ENCODE peak calls at places on chromosomes 11 and 22, in six cellular contexts. One of them, this sample, is unnamed.

GRCh38 chr11:55966391-55966790 is 3.4 kb downstream of the OR10AG1 start:
- DNase-seq in fibroblast of pulmonary artery: no peak
- DNase-seq in BE2C: no peak
- DNase-seq in AG04449: no peak
- DNase-seq in fibroblast of the aortic adventitia: no peak
- DNase-seq in spleen: no peak
- DNase-seq in this sample: no peak

GRCh38 chr11:65429724-65430405 is 7.3 kb downstream of the NEAT1 start:
- DNase-seq in fibroblast of pulmonary artery: peak; percentile 92
- DNase-seq in BE2C: peak; percentile 63
- DNase-seq in AG04449: no peak
- DNase-seq in fibroblast of the aortic adventitia: peak; percentile 94
- DNase-seq in spleen: peak; percentile 91
- DNase-seq in this sample: peak; percentile 82

GRCh38 chr11:69297225-69297925 is 3.4 kb downstream of the MYEOV start:
- DNase-seq in fibroblast of pulmonary artery: peak; percentile 98
- DNase-seq in BE2C: peak; percentile 92
- DNase-seq in AG04449: peak; percentile 95
- DNase-seq in fibroblast of the aortic adventitia: peak; percentile 97
- DNase-seq in spleen: peak; percentile 95
- DNase-seq in this sample: peak; percentile 99

GRCh38 chr11:70872950-70873735 is 379.2 kb downstream of the SHANK2 start:
- DNase-seq in fibroblast of pulmonary artery: no peak
- DNase-seq in BE2C: no peak
- DNase-seq in AG04449: no peak
- DNase-seq in fibroblast of the aortic adventitia: no peak
- DNase-seq in spleen: no peak
- DNase-seq in this sample: no peak

GRCh38 chr22:49368221-49368975 is 459.3 kb downstream of the BRD1 start:
- DNase-seq in fibroblast of pulmonary artery: no peak
- DNase-seq in BE2C: no peak
- DNase-seq in AG04449: no peak
- DNase-seq in fibroblast of the aortic adventitia: no peak
- DNase-seq in spleen: peak; percentile 54
- DNase-seq in this sample: no peak

GRCh38 chr22:16717699-16718558 is 107.3 kb downstream of the XKR3 start:
- DNase-seq in fibroblast of pulmonary artery: no peak
- DNase-seq in BE2C: no peak
- DNase-seq in AG04449: no peak
- DNase-seq in fibroblast of the aortic adventitia: no peak
- DNase-seq in spleen: peak; percentile 59
- DNase-seq in this sample: no peak

GRCh38 chr11:68120212-68121066 is 749 bp downstream of the CHKA start:
- DNase-seq in fibroblast of pulmonary artery: peak; percentile 52
- DNase-seq in BE2C: peak; percentile 75
- DNase-seq in AG04449: no peak
- DNase-seq in fibroblast of the aortic adventitia: peak; percentile 47
- DNase-seq in spleen: peak; percentile 94
- DNase-seq in this sample: peak; percentile 38

GRCh38 chr22:35708453-35708852 is 9.2 kb upstream of the APOL5 start:
- DNase-seq in fibroblast of pulmonary artery: peak; percentile 26
- DNase-seq in BE2C: no peak
- DNase-seq in AG04449: no peak
- DNase-seq in fibroblast of the aortic adventitia: no peak
- DNase-seq in spleen: no peak
- DNase-seq in this sample: peak; percentile 9

GRCh38 chr11:66728760-66729385 is at the start of gene SPTBN2:
- DNase-seq in fibroblast of pulmonary artery: no peak
- DNase-seq in BE2C: no peak
- DNase-seq in AG04449: no peak
- DNase-seq in fibroblast of the aortic adventitia: no peak
- DNase-seq in spleen: no peak
- DNase-seq in this sample: no peak

GRCh38 chr11:44833869-44834452 is 107.2 kb downstream of the TSPAN18 start:
- DNase-seq in fibroblast of pulmonary artery: no peak
- DNase-seq in BE2C: no peak
- DNase-seq in AG04449: no peak
- DNase-seq in fibroblast of the aortic adventitia: no peak
- DNase-seq in spleen: no peak
- DNase-seq in this sample: no peak

GRCh38 chr22:45210174-45210573 is 30.5 kb downstream of the KIAA0930 start:
- DNase-seq in fibroblast of pulmonary artery: no peak
- DNase-seq in BE2C: no peak
- DNase-seq in AG04449: no peak
- DNase-seq in fibroblast of the aortic adventitia: no peak
- DNase-seq in spleen: peak; percentile 41
- DNase-seq in this sample: no peak

GRCh38 chr22:32476804-32477203 is 2.2 kb downstream of the FBXO7 start:
- DNase-seq in fibroblast of pulmonary artery: no peak
- DNase-seq in BE2C: no peak
- DNase-seq in AG04449: no peak
- DNase-seq in fibroblast of the aortic adventitia: no peak
- DNase-seq in spleen: no peak
- DNase-seq in this sample: no peak

GRCh38 chr11:95653099-95653498 is 136.5 kb downstream of the FAM76B start:
- DNase-seq in fibroblast of pulmonary artery: no peak
- DNase-seq in BE2C: no peak
- DNase-seq in AG04449: no peak
- DNase-seq in fibroblast of the aortic adventitia: no peak
- DNase-seq in spleen: no peak
- DNase-seq in this sample: no peak

DNA sequence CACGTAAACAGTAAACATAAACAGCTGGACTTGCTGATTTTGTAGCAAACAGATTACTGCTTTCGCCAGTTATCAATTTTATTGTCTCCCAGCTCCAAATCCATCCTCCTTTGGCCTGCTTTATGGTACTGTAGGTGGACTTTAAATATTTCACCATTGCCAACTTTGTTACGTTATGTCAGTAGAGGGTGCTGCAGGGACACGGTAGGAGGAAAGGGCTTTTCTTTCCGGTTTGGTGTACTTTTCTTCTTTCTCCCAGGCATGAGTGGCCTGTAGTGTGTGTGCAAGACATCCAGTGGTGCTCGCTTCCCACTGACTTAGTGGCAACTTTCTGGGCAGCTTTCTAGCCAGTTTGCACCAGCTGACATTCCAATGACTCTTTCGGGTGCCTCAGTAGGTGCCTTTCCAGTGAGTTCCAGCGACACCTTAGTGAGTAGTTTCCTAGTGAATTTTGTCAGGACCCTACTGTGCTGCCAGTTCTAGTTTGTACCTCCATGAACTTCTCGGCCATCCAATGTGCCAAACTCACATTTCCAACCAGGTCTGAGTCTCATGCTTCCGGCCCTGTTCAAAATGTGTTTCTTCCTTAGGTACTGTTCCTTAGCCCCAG is 267.6 kb upstream of the TENM4 start:
- DNase-seq in fibroblast of pulmonary artery: peak; percentile 28
- DNase-seq in BE2C: peak; percentile 36
- DNase-seq in AG04449: peak; percentile 4
- DNase-seq in fibroblast of the aortic adventitia: peak; percentile 32
- DNase-seq in spleen: no peak
- DNase-seq in this sample: peak; percentile 41
- TF ChIP-seq CTCF in fibroblast of pulmonary artery: peak; percentile 28
- TF ChIP-seq CTCF in BE2C: peak; percentile 73
- TF ChIP-seq CTCF in AG04449: peak; percentile 52
- TF ChIP-seq CTCF in fibroblast of the aortic adventitia: peak; percentile 39
- TF ChIP-seq CTCF in spleen: no peak
- TF ChIP-seq CTCF in this sample: peak; percentile 49

GRCh38 chr11:823441-824291 is 4.1 kb upstream of the CRACR2B start:
- DNase-seq in fibroblast of pulmonary artery: no peak
- DNase-seq in BE2C: no peak
- DNase-seq in AG04449: no peak
- DNase-seq in fibroblast of the aortic adventitia: no peak
- DNase-seq in spleen: peak; percentile 77
- DNase-seq in this sample: no peak

GRCh38 chr11:820655-821512 is 2.2 kb downstream of the PNPLA2 start:
- DNase-seq in fibroblast of pulmonary artery: peak; percentile 63
- DNase-seq in BE2C: no peak
- DNase-seq in AG04449: no peak
- DNase-seq in fibroblast of the aortic adventitia: peak; percentile 63
- DNase-seq in spleen: peak; percentile 88
- DNase-seq in this sample: no peak

GRCh38 chr11:819943-820649 is 1.4 kb downstream of the PNPLA2 start:
- DNase-seq in fibroblast of pulmonary artery: peak; percentile 75
- DNase-seq in BE2C: peak; percentile 61
- DNase-seq in AG04449: no peak
- DNase-seq in fibroblast of the aortic adventitia: peak; percentile 43
- DNase-seq in spleen: peak; percentile 99
- DNase-seq in this sample: peak; percentile 62

GRCh38 chr11:819129-819931 is 616 bp downstream of the PNPLA2 start:
- DNase-seq in fibroblast of pulmonary artery: peak; percentile 85
- DNase-seq in BE2C: peak; percentile 87
- DNase-seq in AG04449: no peak
- DNase-seq in fibroblast of the aortic adventitia: peak; percentile 78
- DNase-seq in spleen: peak; percentile 98
- DNase-seq in this sample: peak; percentile 83

DNA sequence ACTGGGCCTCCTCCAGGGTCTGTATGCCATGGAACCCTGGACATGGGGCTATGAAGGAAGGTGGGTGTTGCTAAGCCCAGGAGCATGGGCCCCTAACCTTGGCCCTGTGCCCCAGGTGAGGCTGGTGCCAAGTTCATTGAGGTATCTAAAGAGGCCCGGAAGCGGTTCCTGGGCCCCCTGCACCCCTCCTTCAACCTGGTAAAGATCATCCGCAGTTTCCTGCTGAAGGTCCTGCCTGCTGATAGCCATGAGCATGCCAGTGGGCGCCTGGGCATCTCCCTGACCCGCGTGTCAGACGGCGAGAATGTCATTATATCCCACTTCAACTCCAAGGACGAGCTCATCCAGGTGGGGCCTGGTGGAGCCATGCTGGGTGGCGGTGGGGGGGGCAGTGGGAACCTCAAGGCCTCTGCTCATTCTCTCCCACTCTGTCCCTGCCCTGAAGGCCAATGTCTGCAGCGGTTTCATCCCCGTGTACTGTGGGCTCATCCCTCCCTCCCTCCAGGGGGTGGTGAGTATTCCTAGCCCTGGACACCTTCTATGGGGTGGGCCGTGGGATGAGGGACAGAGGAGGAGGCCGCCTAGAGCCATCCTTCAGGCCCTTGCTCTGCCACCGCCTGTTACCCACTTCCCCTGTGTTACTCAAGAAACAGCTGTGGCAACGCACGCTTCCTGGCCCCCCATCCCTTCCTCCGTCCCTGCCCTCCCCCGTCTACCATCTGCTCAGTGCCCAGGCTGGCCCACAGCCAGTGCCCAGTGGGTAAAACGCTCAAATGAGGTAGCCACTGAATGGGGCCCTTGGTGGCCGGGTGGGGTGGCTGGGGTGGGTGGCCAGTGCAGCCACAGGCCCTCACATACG is 3.0 kb downstream of the PNPLA2 start:
- DNase-seq in fibroblast of pulmonary artery: no peak
- DNase-seq in BE2C: no peak
- DNase-seq in AG04449: no peak
- DNase-seq in fibroblast of the aortic adventitia: no peak
- DNase-seq in spleen: no peak
- DNase-seq in this sample: no peak
- H3K4me3 ChIP-seq in fibroblast of pulmonary artery: no peak overlapping the region
- H3K4me3 ChIP-seq in BE2C: no peak overlapping the region
- H3K4me3 ChIP-seq in AG04449: peak overlapping the region; percentile 72
- H3K4me3 ChIP-seq in fibroblast of the aortic adventitia: peak overlapping the region; percentile 88
- H3K4me3 ChIP-seq in spleen: peak overlapping the region; percentile 97
- H3K4me3 ChIP-seq in this sample: no peak overlapping the region

DNA sequence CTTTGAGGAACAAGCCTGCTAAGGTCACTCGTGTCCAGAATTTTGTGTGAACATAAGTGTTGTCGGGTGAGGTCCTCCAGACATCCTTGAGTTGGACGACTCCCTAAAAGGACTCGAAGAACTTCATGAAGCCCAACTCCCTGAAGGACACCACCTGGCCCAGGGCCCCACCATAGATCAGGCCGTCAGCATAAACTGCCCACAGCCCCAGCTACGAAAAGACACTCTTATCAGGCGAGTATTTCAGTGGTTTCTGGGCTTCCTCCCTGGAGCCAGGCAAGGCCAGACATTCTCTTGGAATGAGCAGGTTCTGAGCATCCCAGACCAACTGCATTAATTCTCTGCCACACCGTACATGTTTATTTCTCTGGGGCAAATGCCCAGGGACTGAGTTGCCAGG is 170.1 kb downstream of the IGLL1 start:
- DNase-seq in fibroblast of pulmonary artery: no peak
- DNase-seq in BE2C: no peak
- DNase-seq in AG04449: no peak
- DNase-seq in fibroblast of the aortic adventitia: no peak
- DNase-seq in spleen: no peak
- DNase-seq in this sample: no peak
- TF ChIP-seq CTCF in fibroblast of pulmonary artery: no peak
- TF ChIP-seq CTCF in BE2C: no peak
- TF ChIP-seq CTCF in AG04449: no peak
- TF ChIP-seq CTCF in fibroblast of the aortic adventitia: no peak
- TF ChIP-seq CTCF in spleen: no peak
- TF ChIP-seq CTCF in this sample: no peak

GRCh38 chr22:22693531-22693884 is 49.1 kb downstream of the GGTLC2 start:
- DNase-seq in fibroblast of pulmonary artery: no peak
- DNase-seq in BE2C: no peak
- DNase-seq in AG04449: no peak
- DNase-seq in fibroblast of the aortic adventitia: no peak
- DNase-seq in spleen: no peak
- DNase-seq in this sample: no peak
- H3K4me3 ChIP-seq in fibroblast of pulmonary artery: no peak overlapping the region
- H3K4me3 ChIP-seq in BE2C: no peak overlapping the region
- H3K4me3 ChIP-seq in AG04449: no peak overlapping the region
- H3K4me3 ChIP-seq in fibroblast of the aortic adventitia: no peak overlapping the region
- H3K4me3 ChIP-seq in spleen: no peak overlapping the region
- H3K4me3 ChIP-seq in this sample: no peak overlapping the region

GRCh38 chr22:22878801-22879674 is 8.6 kb upstream of the IGLL5 start:
- DNase-seq in fibroblast of pulmonary artery: no peak
- DNase-seq in BE2C: no peak
- DNase-seq in AG04449: no peak
- DNase-seq in fibroblast of the aortic adventitia: no peak
- DNase-seq in spleen: no peak
- DNase-seq in this sample: no peak
- TF ChIP-seq CTCF in fibroblast of pulmonary artery: no peak
- TF ChIP-seq CTCF in BE2C: peak; percentile 26
- TF ChIP-seq CTCF in AG04449: no peak
- TF ChIP-seq CTCF in fibroblast of the aortic adventitia: no peak
- TF ChIP-seq CTCF in spleen: no peak
- TF ChIP-seq CTCF in this sample: no peak

GRCh38 chr11:36564376-36565032 is 3.3 kb upstream of the RAG1 start:
- DNase-seq in fibroblast of pulmonary artery: peak; percentile 74
- DNase-seq in BE2C: peak; percentile 53
- DNase-seq in AG04449: no peak
- DNase-seq in fibroblast of the aortic adventitia: peak; percentile 77
- DNase-seq in spleen: no peak
- DNase-seq in this sample: peak; percentile 67
- H3K4me3 ChIP-seq in fibroblast of pulmonary artery: peak overlapping the region; percentile 35
- H3K4me3 ChIP-seq in BE2C: peak overlapping the region; percentile 61
- H3K4me3 ChIP-seq in AG04449: peak overlapping the region; percentile 41
- H3K4me3 ChIP-seq in fibroblast of the aortic adventitia: peak overlapping the region; percentile 53
- H3K4me3 ChIP-seq in spleen: no peak overlapping the region
- H3K4me3 ChIP-seq in this sample: peak overlapping the region; percentile 2

This sample was measured in astrocyte of the spinal cord.